ENCODE peak calls at places on chromosome 13, in ten cellular contexts. N is transverse colon; V is Peyer's patch; X is psoas muscle; D is IMR-90; H is CD4-positive, CD25-positive, alpha-beta regulatory T cell; I is H1; Z is testis; P is Caco-2; L is mesendoderm. R is an unnamed sample. For H3K36me3 and H3K27me3, the result is how much of the 10 kb centered on the place peaks cover.

GRCh38 chr13:38713046-38713445 is 26.2 kb downstream of the FREM2 start:
- DNase-seq in N (no peak), V (no peak), X (no peak), D (no peak), H (no peak), I (no peak), Z (no peak), P (no peak), L (no peak), R (no peak)

GRCh38 chr13:32969516-32969941 is 46.7 kb upstream of the KL start:
- DNase-seq in N (no peak), V (no peak), X (no peak), D (peak), H (no peak), I (no peak), Z (no peak), P (no peak), L (no peak), R (no peak)

GRCh38 chr13:98004107-98004506 is 50.6 kb downstream of the IPO5 start:
- DNase-seq in N (no peak), V (no peak), X (no peak), D (peak), H (no peak), I (no peak), Z (no peak), P (no peak), L (no peak), R (no peak)

GRCh38 chr13:77370888-77371287 is 44.0 kb upstream of the MYCBP2 start:
- DNase-seq in N (no peak), V (no peak), X (no peak), D (no peak), H (no peak), I (no peak), Z (no peak), P (no peak), L (no peak), R (no peak)

GRCh38 chr13:73803997-73804396 is 330.2 kb downstream of the KLF12 start:
- DNase-seq in N (no peak), V (no peak), X (no peak), D (peak), H (no peak), I (no peak), Z (no peak), P (no peak), L (no peak), R (no peak)

GRCh38 chr13:108895220-108895704 is 265.9 kb downstream of the MYO16 start:
- DNase-seq in N (no peak), V (no peak), X (no peak), D (peak), H (peak), I (no peak), Z (no peak), P (peak), L (peak), R (no peak)

GRCh38 chr13:30861163-30861562 is 44.9 kb upstream of the MEDAG start:
- DNase-seq in N (no peak), V (no peak), X (no peak), D (no peak), H (no peak), I (no peak), Z (no peak), P (no peak), L (no peak), R (no peak)

GRCh38 chr13:31032574-31033095 is 100.2 kb downstream of the TEX26 start:
- DNase-seq in N (no peak), V (no peak), X (no peak), D (no peak), H (no peak), I (no peak), Z (no peak), P (no peak), L (no peak), R (no peak)

GRCh38 chr13:76684336-76684735 is 201.9 kb downstream of the KCTD12 start:
- DNase-seq in N (no peak), V (no peak), X (no peak), D (no peak), H (no peak), I (no peak), Z (no peak), P (no peak), L (no peak), R (no peak)

GRCh38 chr13:62799038-62799535 is 1383.4 kb upstream of the PCDH20 start:
- DNase-seq in N (no peak), V (no peak), X (no peak), D (no peak), H (no peak), I (no peak), Z (no peak), P (no peak), L (no peak), R (no peak)

GRCh38 chr13:27054760-27055159 is 116.9 kb downstream of the USP12 start:
- DNase-seq in N (no peak), V (no peak), X (no peak), D (no peak), H (peak), I (no peak), Z (no peak), P (no peak), L (no peak), R (no peak)

GRCh38 chr13:46551410-46552301 is 1.3 kb upstream of the LRCH1 start:
- DNase-seq in N (peak), V (peak), X (peak), D (peak), H (peak), I (no peak), Z (peak), P (peak), L (peak), R (peak)

GRCh38 chr13:99989376-99990044 is 7.9 kb downstream of the ZIC2 start:
- DNase-seq in N (no peak), V (no peak), X (no peak), D (no peak), H (no peak), I (no peak), Z (no peak), P (no peak), L (peak), R (no peak)

GRCh38 chr13:37109080-37109678 is 3.7 kb upstream of the CSNK1A1L start:
- DNase-seq in N (no peak), V (no peak), X (no peak), D (peak), H (peak), I (no peak), Z (no peak), P (peak), L (peak), R (no peak)

GRCh38 chr13:75258159-75258782 is 223.7 kb downstream of the TBC1D4 start:
- DNase-seq in N (no peak), V (no peak), X (no peak), D (peak), H (peak), I (no peak), Z (no peak), P (peak), L (peak), R (peak)

GRCh38 chr13:107866666-107867623 is 348.4 kb downstream of the LIG4 start:
- DNase-seq in N (no peak), V (no peak), X (no peak), D (peak), H (no peak), I (no peak), Z (peak), P (no peak), L (peak), R (no peak)

GRCh38 chr13:95481051-95481775 is 71.3 kb upstream of the CLDN10 start:
- DNase-seq in N (no peak), V (no peak), X (no peak), D (peak), H (no peak), I (no peak), Z (no peak), P (no peak), L (no peak), R (no peak)

GRCh38 chr13:31067416-31068118 is 94.1 kb downstream of the HSPH1 start:
- DNase-seq in N (no peak), V (no peak), X (no peak), D (peak), H (no peak), I (no peak), Z (no peak), P (no peak), L (no peak), R (no peak)

GRCh38 chr13:75308222-75308621 is 173.7 kb downstream of the TBC1D4 start:
- DNase-seq in N (no peak), V (no peak), X (no peak), D (peak), H (peak), I (no peak), Z (no peak), P (no peak), L (no peak), R (no peak)

GRCh38 chr13:39263033-39263432 is 224.8 kb downstream of the NHLRC3 start:
- DNase-seq in N (peak), V (no peak), X (no peak), D (peak), H (peak), I (no peak), Z (peak), P (peak), L (peak), R (peak)

DNA sequence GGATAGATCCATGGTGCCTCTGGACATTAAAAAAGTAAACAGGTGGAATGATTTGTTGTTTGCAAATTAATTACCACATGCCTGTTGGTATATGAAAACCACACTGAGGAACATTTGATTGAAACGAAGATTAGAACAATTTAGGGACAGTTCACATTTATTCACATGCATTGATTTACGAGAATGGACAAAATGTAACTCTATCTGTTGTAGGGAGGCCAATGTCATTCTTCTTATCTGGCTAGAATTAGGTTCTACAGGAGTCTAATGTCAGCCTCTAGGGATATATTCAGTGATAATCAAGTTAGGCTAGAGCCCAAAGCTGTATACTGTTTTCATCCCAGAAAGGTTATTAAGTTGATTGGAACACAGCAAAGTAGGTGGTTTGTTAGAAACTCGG is 125.4 kb downstream of the COL4A2 start:
- DNase-seq in N (no peak), V (no peak), X (no peak), D (no peak), H (no peak), I (no peak), Z (no peak), P (no peak), L (no peak), R (no peak)
- H3K36me3 ChIP-seq in N (under half), V (under half), X (half or more), D (half or more), H (under half), I (under half), Z (under half), P (under half), L (under half), R (under half)

DNA sequence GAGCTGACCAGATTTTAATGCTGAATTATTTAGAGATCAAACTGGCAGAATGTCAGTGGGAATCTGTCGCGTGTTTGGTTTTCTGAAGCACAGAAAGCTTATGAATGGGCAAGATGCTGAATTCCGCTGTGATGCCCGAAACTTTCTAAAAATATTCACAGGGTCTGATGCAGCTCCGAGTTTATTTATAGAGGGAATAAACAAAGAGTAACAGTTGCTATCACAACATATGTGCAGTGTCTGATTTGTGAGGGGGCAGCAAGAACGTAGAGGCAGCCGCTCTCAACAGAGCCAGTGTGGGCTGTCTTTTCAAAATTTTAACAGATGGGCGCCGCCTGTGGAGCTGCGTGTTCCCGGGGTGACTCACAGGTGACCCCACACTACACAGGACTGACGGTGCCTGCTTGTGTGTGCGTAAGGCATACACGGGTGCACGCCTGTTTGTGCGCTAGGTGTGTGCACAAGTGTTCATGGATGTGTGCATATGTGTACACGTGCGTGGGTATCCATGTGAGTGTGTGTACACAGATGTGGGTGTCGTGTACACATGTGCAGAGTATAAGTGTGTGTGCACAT is 92.8 kb upstream of the SOX1 start:
- DNase-seq in N (no peak), V (no peak), X (no peak), D (no peak), H (no peak), I (no peak), Z (no peak), P (no peak), L (no peak), R (no peak)
- H3K27me3 ChIP-seq in N (under half), V (under half), X (under half), D (under half), H (under half), I (under half), Z (under half), P (under half), L (under half), R (under half)

GRCh38 chr13:88565566-88565965 is 894.4 kb downstream of the SLITRK5 start:
- DNase-seq in N (no peak), V (no peak), X (no peak), D (no peak), H (no peak), I (no peak), Z (no peak), P (no peak), L (no peak), R (no peak)
- H3K4me3 ChIP-seq in N (no peak), V (no peak), X (no peak), D (no peak), H (no peak), I (no peak), Z (no peak), P (no peak), L (no peak), R (no peak)

GRCh38 chr13:110471833-110472162 is 89.7 kb downstream of the RAB20 start:
- DNase-seq in N (peak), V (peak), X (peak), D (peak), H (no peak), I (no peak), Z (peak), P (no peak), L (peak), R (no peak)
- H3K36me3 ChIP-seq in N (under half), V (under half), X (under half), D (half or more), H (under half), I (under half), Z (under half), P (under half), L (under half), R (under half)